ENCODE peak calls at places on chromosomes 5 and 9, in four cellular contexts. N is HCT116, U is heart left ventricle, A is IMR-90. T is an unnamed sample.

GRCh38 chr5:82360043-82360442 is 81.9 kb upstream of the RPS23 start:
- DNase-seq in N (no peak), U (no peak), A (no peak), T (no peak)

GRCh38 chr5:43066799-43067741 is 27.0 kb upstream of the ANXA2R start:
- DNase-seq in N (peak), U (peak), A (peak), T (peak)

GRCh38 chr5:113293613-113294340 is 141.0 kb downstream of the TSSK1B start:
- DNase-seq in N (no peak), U (no peak), A (peak), T (no peak)

GRCh38 chr5:68587181-68587580 is 371.6 kb downstream of the PIK3R1 start:
- DNase-seq in N (no peak), U (no peak), A (peak), T (no peak)

GRCh38 chr5:74464512-74465209 is 175.9 kb downstream of the ENC1 start:
- DNase-seq in N (no peak), U (no peak), A (peak), T (no peak)

GRCh38 chr5:109645591-109646236 is 44.0 kb upstream of the MAN2A1 start:
- DNase-seq in N (no peak), U (no peak), A (no peak), T (no peak)

GRCh38 chr9:98503867-98504800 is 204.6 kb downstream of the GABBR2 start:
- DNase-seq in N (no peak), U (no peak), A (no peak), T (no peak)

GRCh38 chr9:101226161-101226560 is 158.6 kb downstream of the BAAT start:
- DNase-seq in N (no peak), U (no peak), A (no peak), T (no peak)

GRCh38 chr5:113237893-113238292 is 196.9 kb downstream of the TSSK1B start:
- DNase-seq in N (no peak), U (no peak), A (no peak), T (no peak)

GRCh38 chr9:23914431-23915003 is 88.5 kb upstream of the ELAVL2 start:
- DNase-seq in N (no peak), U (no peak), A (no peak), T (no peak)

GRCh38 chr9:133321411-133321935 is 14.5 kb downstream of the SURF6 start:
- DNase-seq in N (no peak), U (no peak), A (no peak), T (no peak)

GRCh38 chr5:39209924-39210323 is 9.4 kb downstream of the FYB1 start:
- DNase-seq in N (no peak), U (no peak), A (no peak), T (peak)

GRCh38 chr5:41764650-41765049 is 105.6 kb downstream of the OXCT1 start:
- DNase-seq in N (no peak), U (no peak), A (no peak), T (no peak)

GRCh38 chr5:10756539-10756938 is 4.5 kb downstream of the DAP start:
- DNase-seq in N (no peak), U (no peak), A (peak), T (no peak)

GRCh38 chr9:131668057-131668438 is 71.8 kb downstream of the RAPGEF1 start:
- DNase-seq in N (no peak), U (no peak), A (no peak), T (no peak)

GRCh38 chr9:91640428-91640827 is 216.8 kb upstream of the NFIL3 start:
- DNase-seq in N (no peak), U (no peak), A (no peak), T (no peak)

GRCh38 chr9:127524373-127524772 is 73.1 kb downstream of the LRSAM1 start:
- DNase-seq in N (no peak), U (no peak), A (peak), T (no peak)

GRCh38 chr5:179803651-179804598 is 2.7 kb downstream of the MGAT4B start:
- DNase-seq in N (no peak), U (peak), A (peak), T (no peak)

GRCh38 chr5:15645776-15646175 is 145.8 kb downstream of the FBXL7 start:
- DNase-seq in N (no peak), U (no peak), A (no peak), T (no peak)

GRCh38 chr5:170701321-170701720 is 82.2 kb upstream of the GABRP start:
- DNase-seq in N (no peak), U (no peak), A (no peak), T (no peak)

GRCh38 chr5:165459232-165459631 is 1953.8 kb downstream of the MAT2B start:
- DNase-seq in N (no peak), U (no peak), A (peak), T (no peak)

GRCh38 chr5:78003442-78003841 is 227.3 kb upstream of the TBCA start:
- DNase-seq in N (no peak), U (no peak), A (no peak), T (no peak)

GRCh38 chr9:38068616-38068865 is 486 bp downstream of the SHB start:
- DNase-seq in N (no peak), U (no peak), A (peak), T (peak)

GRCh38 chr9:75185585-75186170 is 97.4 kb downstream of the OSTF1 start:
- DNase-seq in N (peak), U (no peak), A (no peak), T (peak)

GRCh38 chr9:115237383-115238087 is 119.6 kb upstream of the TNC start:
- DNase-seq in N (no peak), U (peak), A (no peak), T (no peak)

GRCh38 chr5:143052967-143053682 is 282.9 kb downstream of the ARHGAP26 start:
- DNase-seq in N (no peak), U (no peak), A (no peak), T (no peak)

GRCh38 chr9:92590386-92590785 is 54.6 kb upstream of the ECM2 start:
- DNase-seq in N (no peak), U (peak), A (peak), T (no peak)

GRCh38 chr5:167128581-167128980 is 1162.9 kb upstream of the WWC1 start:
- DNase-seq in N (no peak), U (no peak), A (no peak), T (no peak)

GRCh38 chr9:99823392-99824377 is 2.0 kb downstream of the NR4A3 start:
- DNase-seq in N (no peak), U (peak), A (peak), T (peak)

GRCh38 chr9:116716441-116716840 is 29.3 kb downstream of the TRIM32 start:
- DNase-seq in N (no peak), U (no peak), A (no peak), T (no peak)

GRCh38 chr5:139914218-139914807 is 118.7 kb downstream of the PSD2 start:
- DNase-seq in N (no peak), U (no peak), A (no peak), T (no peak)

GRCh38 chr5:131423056-131423455 is 159.2 kb downstream of the CDC42SE2 start:
- DNase-seq in N (no peak), U (no peak), A (peak), T (no peak)

GRCh38 chr5:17190242-17190778 is 27.1 kb upstream of the BASP1 start:
- DNase-seq in N (peak), U (no peak), A (peak), T (no peak)

GRCh38 chr5:104904561-104904960 is 1342.0 kb upstream of the NUDT12 start:
- DNase-seq in N (no peak), U (no peak), A (no peak), T (no peak)

GRCh38 chr5:87393331-87393730 is 19.4 kb downstream of the CCNH start:
- DNase-seq in N (no peak), U (no peak), A (peak), T (no peak)

GRCh38 chr5:168481330-168481788 is 4.9 kb upstream of the RARS1 start:
- DNase-seq in N (no peak), U (no peak), A (no peak), T (no peak)

GRCh38 chr5:154189256-154189818 is 1.2 kb upstream of the GALNT10 start:
- DNase-seq in N (no peak), U (no peak), A (no peak), T (no peak)

GRCh38 chr5:949275-949543 is 56.5 kb downstream of the TRIP13 start:
- DNase-seq in N (no peak), U (no peak), A (no peak), T (no peak)

GRCh38 chr5:10401499-10401898 is 40.2 kb upstream of the ROPN1L start:
- DNase-seq in N (no peak), U (no peak), A (no peak), T (no peak)

GRCh38 chr5:79513519-79514390 is at the start of gene HOMER1:
- DNase-seq in N (peak), U (peak), A (peak), T (peak)

GRCh38 chr9:128635266-128636023 is 21.2 kb downstream of the DYNC2I2 start:
- DNase-seq in N (peak), U (peak), A (peak), T (peak)
- H3K4me3 ChIP-seq in N (peak), U (peak), A (no peak), T (peak)

DNA sequence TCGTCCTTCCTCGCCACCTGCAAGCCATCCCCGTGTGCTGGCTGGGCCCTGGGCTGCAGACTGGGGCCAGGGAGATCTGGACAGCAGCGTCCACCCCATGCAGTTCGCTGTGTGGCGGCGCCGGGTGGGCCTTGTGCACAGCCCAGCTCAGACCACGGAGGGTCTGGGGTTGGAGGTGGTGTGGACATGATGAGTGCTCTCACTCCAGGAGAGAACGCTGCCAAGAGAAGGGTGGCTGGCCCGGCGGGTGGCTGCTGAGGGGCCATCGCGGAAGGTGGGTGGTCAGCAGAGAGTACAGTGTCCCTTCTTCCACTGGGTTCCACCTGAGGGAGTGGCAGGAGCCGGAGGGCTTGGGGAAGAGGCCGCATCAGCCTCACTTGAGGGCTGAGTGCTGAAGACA is 44.4 kb downstream of the RXRA start:
- DNase-seq in N (no peak), U (no peak), A (no peak), T (no peak)
- H3K27ac ChIP-seq in N (no peak), U (peak), A (no peak), T (no peak)

DNA sequence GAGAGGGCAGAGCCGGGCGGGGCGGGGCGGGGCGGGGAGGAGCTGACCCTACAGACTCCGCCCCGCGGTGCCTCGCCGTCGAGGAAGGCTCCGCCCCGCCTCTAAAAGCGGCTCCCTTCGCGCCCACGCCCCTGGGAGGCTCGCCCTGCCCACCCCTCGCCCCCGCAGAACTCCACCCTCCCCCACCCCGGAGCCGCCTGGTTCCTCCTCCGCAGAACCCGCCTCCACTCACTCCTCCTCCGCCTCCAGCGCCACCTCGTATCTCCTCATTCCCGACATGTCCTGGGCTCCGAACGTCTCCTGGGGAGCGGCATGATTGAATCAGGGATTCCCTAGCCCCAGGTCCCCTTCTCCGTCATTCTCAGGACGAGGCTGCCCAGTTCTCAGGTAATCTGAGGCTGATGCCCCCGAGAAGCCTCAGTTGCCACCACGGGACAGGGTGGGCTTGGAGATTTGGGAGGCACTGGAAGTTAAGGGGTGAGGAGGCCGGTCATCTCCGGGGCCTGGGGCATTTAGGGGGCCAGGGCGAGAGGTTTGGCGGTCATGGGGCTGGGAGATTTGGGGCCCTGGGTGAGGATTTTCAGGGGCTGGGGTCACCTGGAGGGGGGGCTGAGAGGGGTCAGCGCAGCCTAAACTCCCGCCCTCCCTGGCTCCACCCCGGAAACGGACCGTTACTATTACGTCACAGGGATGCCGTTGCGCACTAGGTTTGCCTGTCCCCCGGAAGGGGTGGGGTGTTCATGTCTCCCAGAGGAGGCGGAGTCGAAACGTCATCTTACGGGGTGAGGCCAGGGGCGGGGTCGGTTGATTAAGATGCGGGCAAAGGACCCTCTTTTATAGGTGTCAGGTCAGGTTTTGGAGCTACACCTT is 3.2 kb upstream of the CCL27 start:
- DNase-seq in N (peak), U (peak), A (peak), T (peak)
- TF ChIP-seq POLR2A in N (peak), U (no peak), A (peak), T (no peak)

GRCh38 chr5:151622367-151623097 is 31.4 kb upstream of the FAT2 start:
- DNase-seq in N (no peak), U (no peak), A (no peak), T (no peak)
- H3K4me3 ChIP-seq in N (no peak), U (no peak), A (no peak), T (no peak)

DNA sequence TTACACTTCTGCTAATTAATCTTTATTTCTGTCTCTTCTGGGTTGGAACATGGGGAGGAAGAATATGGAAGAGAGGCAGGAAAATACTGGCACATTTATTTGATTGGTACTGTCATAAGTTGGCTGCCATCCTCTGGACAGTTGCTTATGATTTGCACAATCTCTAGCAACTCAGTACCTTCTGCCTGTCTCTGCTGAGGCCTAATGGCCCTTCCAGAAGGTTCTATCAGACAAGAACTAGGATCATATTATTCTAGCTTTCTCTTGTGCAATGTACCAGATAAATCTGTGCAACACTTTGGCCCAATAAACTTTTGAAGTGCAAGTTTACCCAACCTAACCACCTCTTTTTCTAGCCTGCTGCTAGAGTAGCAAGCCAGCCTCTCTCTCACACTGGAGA is 335.0 kb downstream of the ARRDC3 start:
- DNase-seq in N (no peak), U (no peak), A (no peak), T (no peak)
- H3K27ac ChIP-seq in N (no peak), U (no peak), A (no peak), T (no peak)

DNA sequence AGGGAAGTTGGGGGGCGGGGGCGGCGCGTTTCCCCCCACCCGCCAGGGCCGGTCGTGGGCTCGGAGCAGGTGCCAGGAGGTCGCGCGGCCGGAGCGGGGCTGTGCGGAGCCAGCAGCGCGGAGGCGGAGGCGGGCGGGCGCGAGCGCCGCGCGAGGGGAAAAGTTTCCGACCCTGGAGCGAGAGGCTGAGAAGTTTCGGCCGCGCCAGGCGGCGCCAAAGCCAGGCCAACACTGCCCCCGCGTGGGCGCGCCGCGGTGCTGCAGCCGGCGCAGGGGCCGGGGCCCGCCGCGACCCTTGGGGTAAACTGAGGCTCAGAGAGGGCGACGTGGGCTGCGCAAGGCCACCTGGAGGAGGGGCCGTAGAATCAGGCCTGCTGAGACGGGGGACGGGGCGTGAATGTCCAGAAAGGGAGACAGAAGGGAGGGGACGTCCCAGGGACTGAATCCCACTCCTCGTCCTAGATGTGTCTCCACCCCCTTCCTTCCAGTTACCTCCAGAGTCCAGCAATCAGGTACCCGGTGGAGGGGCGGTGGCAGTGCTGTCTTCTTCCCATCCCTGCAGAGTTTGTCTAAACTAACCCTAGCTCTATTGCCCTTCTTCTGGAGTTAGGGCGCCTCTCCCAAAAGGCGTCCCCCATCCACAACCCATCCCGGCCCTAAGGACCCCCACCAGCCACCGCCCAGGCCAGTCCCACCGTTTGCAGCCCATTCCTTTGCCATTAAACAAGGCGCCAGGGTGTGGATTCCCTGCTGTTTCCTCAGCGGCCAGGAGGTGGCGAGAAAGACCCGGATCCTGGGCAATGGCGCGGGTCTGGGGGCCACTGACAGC is 10.2 kb downstream of the C9orf50 start:
- DNase-seq in N (no peak), U (peak), A (peak), T (peak)
- TF ChIP-seq POLR2A in N (no peak), U (no peak), A (peak), T (no peak)

DNA sequence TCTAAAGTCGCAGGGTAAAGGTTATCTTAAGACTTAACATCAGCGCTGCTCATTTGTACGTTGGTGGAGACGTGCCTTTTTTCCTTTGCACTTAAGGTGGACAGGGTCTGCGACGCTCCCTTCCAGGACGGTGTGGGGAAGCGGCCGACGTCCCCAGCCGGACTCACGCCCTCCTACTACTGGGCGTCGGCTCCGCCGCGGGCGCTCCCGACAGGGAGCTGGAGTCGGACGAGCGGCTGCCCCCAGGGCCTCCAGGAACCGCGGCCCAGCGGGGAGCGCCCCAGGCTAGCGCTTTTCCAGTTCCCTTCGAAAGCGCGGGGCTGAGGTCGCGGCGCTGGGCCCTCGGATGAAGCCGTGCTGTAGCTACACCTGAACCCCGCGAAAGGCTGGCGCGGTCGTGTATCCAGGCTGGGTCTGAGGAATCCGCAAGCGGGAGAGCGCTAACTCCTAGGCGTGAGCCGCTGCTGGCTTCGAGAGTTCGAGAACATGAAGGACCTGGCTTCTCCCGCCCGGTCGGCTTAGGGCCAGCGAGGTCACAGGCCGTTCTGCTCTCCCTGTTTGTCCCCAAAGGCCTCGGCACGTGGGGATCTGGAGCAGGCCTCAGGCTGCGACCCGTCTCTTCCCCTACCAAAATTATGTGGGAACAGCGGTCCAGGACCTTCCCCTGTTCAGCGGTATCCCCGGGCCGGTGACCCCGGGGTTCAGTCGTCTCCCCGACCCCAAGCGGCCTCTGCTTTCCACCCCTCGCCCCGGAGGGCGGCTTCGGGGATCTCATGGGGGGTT is 3.8 kb upstream of the DMRT3 start:
- DNase-seq in N (no peak), U (no peak), A (no peak), T (no peak)
- H3K4me3 ChIP-seq in N (no peak), U (peak), A (no peak), T (peak)

GRCh38 chr5:123950701-123951100 is 438.7 kb downstream of the CSNK1G3 start:
- DNase-seq in N (no peak), U (no peak), A (peak), T (no peak)
- H3K27ac ChIP-seq in N (no peak), U (no peak), A (no peak), T (no peak)

GRCh38 chr9:109253241-109253636 is 67.6 kb downstream of the EPB41L4B start:
- DNase-seq in N (no peak), U (no peak), A (no peak), T (no peak)

GRCh38 chr9:109256381-109256780 is 64.5 kb downstream of the EPB41L4B start:
- DNase-seq in N (no peak), U (no peak), A (peak), T (no peak)

GRCh38 chr9:109254317-109254716 is 66.5 kb downstream of the EPB41L4B start:
- DNase-seq in N (no peak), U (no peak), A (peak), T (no peak)

GRCh38 chr9:109253637-109254284 is 67.1 kb downstream of the EPB41L4B start:
- DNase-seq in N (peak), U (no peak), A (peak), T (peak)

DNA sequence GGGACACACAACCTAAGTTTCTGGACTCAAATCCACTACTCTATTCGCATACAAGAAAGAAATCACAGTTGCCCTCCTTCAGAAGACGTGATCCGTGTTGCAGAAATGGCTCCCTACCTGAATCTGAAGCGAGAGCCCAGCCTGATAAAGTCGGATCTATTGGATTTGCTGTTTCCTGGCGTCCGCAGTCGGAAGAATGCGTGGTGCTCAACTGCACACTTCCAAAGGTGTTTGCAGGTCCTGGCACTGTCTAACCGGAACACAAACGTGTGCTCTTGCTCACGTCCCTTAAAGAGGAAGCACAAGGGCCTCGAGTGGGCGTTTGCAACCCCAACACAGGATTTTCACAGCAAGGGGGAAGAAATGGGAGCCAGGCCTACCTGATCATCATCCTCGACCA is 65.5 kb downstream of the EPB41L4B start:
- DNase-seq in N (no peak), U (no peak), A (no peak), T (no peak)
- TF ChIP-seq POLR2A in N (no peak), U (no peak), A (no peak), T (no peak)

T was measured in stomach.